ENCODE peak calls at places on chromosomes 5 and 9, in seven cellular contexts. V, F, H, E, I, D and N are unnamed samples.

GRCh38 chr9:78167356-78167755 is 68.5 kb upstream of the CEP78 start:
- DNase-seq in I (no peak), E (no peak), H (no peak), V (no peak), F (no peak), D (no peak), N (no peak)

GRCh38 chr9:132244582-132245455 is 83.0 kb downstream of the NTNG2 start:
- DNase-seq in V (no peak), H (no peak), F (no peak), D (no peak), E (no peak), I (no peak), N (no peak)

GRCh38 chr5:138000102-138000723 is 32.7 kb downstream of the FAM13B start:
- DNase-seq in V (no peak), F (no peak), I (no peak), H (peak), E (peak), D (no peak), N (no peak)

GRCh38 chr5:142115937-142116614 is 7.5 kb downstream of the NDFIP1 start:
- DNase-seq in H (no peak), D (no peak), I (no peak), F (no peak), E (no peak), V (no peak), N (no peak)

GRCh38 chr5:74286734-74287705 is 353.5 kb downstream of the ENC1 start:
- DNase-seq in D (no peak), I (no peak), E (no peak), F (no peak), V (peak), H (no peak), N (no peak)

GRCh38 chr9:38079410-38080105 is 10.5 kb upstream of the SHB start:
- DNase-seq in E (no peak), F (no peak), I (peak), D (no peak), H (no peak), V (no peak), N (no peak)

GRCh38 chr5:179222246-179223017 is 122.8 kb downstream of the ADAMTS2 start:
- DNase-seq in H (no peak), V (no peak), F (no peak), E (no peak), I (no peak), D (no peak), N (no peak)

GRCh38 chr5:77924081-77924480 is 147.9 kb upstream of the TBCA start:
- DNase-seq in E (no peak), I (no peak), H (no peak), D (no peak), V (no peak), F (no peak), N (no peak)

GRCh38 chr9:100919526-100919925 is 109.0 kb upstream of the PLPPR1 start:
- DNase-seq in F (no peak), H (no peak), V (no peak), I (no peak), D (no peak), E (no peak), N (no peak)

GRCh38 chr5:149474198-149474597 is 77.0 kb downstream of the CSNK1A1 start:
- DNase-seq in I (no peak), F (no peak), H (no peak), D (no peak), E (no peak), V (no peak), N (no peak)

GRCh38 chr5:143642791-143643190 is 169.2 kb upstream of the HMHB1 start:
- DNase-seq in I (no peak), F (no peak), D (no peak), E (no peak), H (no peak), V (no peak), N (no peak)

GRCh38 chr9:33137781-33138264 is 29.3 kb downstream of the B4GALT1 start:
- DNase-seq in E (no peak), V (no peak), D (no peak), I (no peak), F (no peak), H (no peak), N (no peak)

GRCh38 chr5:95738069-95738468 is 6.9 kb downstream of the RHOBTB3 start:
- DNase-seq in H (no peak), F (no peak), E (no peak), D (no peak), I (no peak), V (no peak), N (no peak)

GRCh38 chr5:149448831-149449714 is 70.0 kb upstream of the IL17B start:
- DNase-seq in F (no peak), V (no peak), H (no peak), E (no peak), D (peak), I (no peak), N (no peak)

GRCh38 chr5:37638897-37639296 is 200.9 kb downstream of the GDNF start:
- DNase-seq in E (no peak), D (no peak), V (no peak), I (no peak), H (no peak), F (no peak), N (no peak)

GRCh38 chr5:126188804-126189203 is 234.4 kb upstream of the GRAMD2B start:
- DNase-seq in H (no peak), E (no peak), F (no peak), I (no peak), D (no peak), V (no peak), N (no peak)

GRCh38 chr9:32782476-32783167 is 718 bp upstream of the TMEM215 start:
- DNase-seq in I (peak), V (no peak), E (no peak), F (no peak), H (no peak), D (no peak), N (no peak)

GRCh38 chr5:39177629-39177959 is 41.8 kb downstream of the FYB1 start:
- DNase-seq in E (no peak), V (no peak), I (no peak), D (no peak), H (no peak), F (peak), N (no peak)

GRCh38 chr9:15295761-15296405 is 11.1 kb downstream of the TTC39B start:
- DNase-seq in H (no peak), F (peak), V (no peak), I (peak), D (no peak), E (peak), N (no peak)

GRCh38 chr9:109320734-109321448 is at the start of gene EPB41L4B:
- DNase-seq in I (peak), V (peak), D (peak), F (peak), H (peak), E (peak), N (peak)
- TF ChIP-seq JUND in I (peak), V (no peak), D (peak), F (no peak), H (no peak), E (peak), N (no peak)

GRCh38 chr5:151362970-151363369 is 15.6 kb upstream of the SLC36A2 start:
- DNase-seq in V (no peak), E (no peak), D (no peak), H (no peak), F (no peak), I (no peak), N (peak)

GRCh38 chr5:151359391-151359790 is 12.0 kb upstream of the SLC36A2 start:
- DNase-seq in E (no peak), I (no peak), H (no peak), V (no peak), D (no peak), F (no peak), N (no peak)

GRCh38 chr5:151363673-151364072 is 16.3 kb upstream of the SLC36A2 start:
- DNase-seq in F (no peak), V (no peak), H (no peak), I (no peak), D (no peak), E (no peak), N (no peak)

GRCh38 chr5:151357097-151357496 is 9.7 kb upstream of the SLC36A2 start:
- DNase-seq in F (no peak), H (no peak), E (no peak), D (no peak), V (no peak), I (no peak), N (no peak)

GRCh38 chr5:151357792-151358191 is 10.4 kb upstream of the SLC36A2 start:
- DNase-seq in V (no peak), D (no peak), H (no peak), F (no peak), I (no peak), E (no peak), N (no peak)
- TF ChIP-seq JUND in V (no peak), D (no peak), H (no peak), F (no peak), I (no peak), E (no peak), N (no peak)

GRCh38 chr5:675111-675875 is 17.9 kb downstream of the TPPP start:
- DNase-seq in D (no peak), H (no peak), F (no peak), I (no peak), V (no peak), E (no peak), N (no peak)

GRCh38 chr5:673140-673836 is 19.9 kb downstream of the TPPP start:
- DNase-seq in D (no peak), V (peak), H (no peak), I (peak), F (no peak), E (no peak), N (no peak)

GRCh38 chr5:672329-673139 is 20.6 kb downstream of the TPPP start:
- DNase-seq in E (peak), I (no peak), H (no peak), D (peak), V (peak), F (no peak), N (peak)

GRCh38 chr5:674630-675011 is 18.5 kb downstream of the TPPP start:
- DNase-seq in V (no peak), I (peak), D (no peak), F (no peak), H (no peak), E (no peak), N (peak)

GRCh38 chr5:673837-674629 is 19.1 kb downstream of the TPPP start:
- DNase-seq in I (peak), H (no peak), E (no peak), V (no peak), D (no peak), F (no peak), N (peak)
- TF ChIP-seq JUND in I (no peak), H (no peak), E (no peak), V (no peak), D (no peak), F (no peak), N (no peak)

GRCh38 chr5:33043598-33043997 is 332.5 kb downstream of the NPR3 start:
- DNase-seq in I (no peak), F (no peak), D (no peak), E (no peak), H (no peak), V (no peak), N (no peak)

GRCh38 chr5:33048315-33048714 is 337.2 kb downstream of the NPR3 start:
- DNase-seq in D (no peak), F (no peak), E (no peak), V (no peak), I (no peak), H (no peak), N (no peak)

GRCh38 chr5:33049845-33050244 is 338.7 kb downstream of the NPR3 start:
- DNase-seq in D (no peak), F (no peak), E (peak), V (peak), H (peak), I (no peak), N (no peak)

GRCh38 chr5:33046091-33046490 is 335.0 kb downstream of the NPR3 start:
- DNase-seq in F (no peak), I (no peak), V (no peak), H (no peak), D (no peak), E (no peak), N (no peak)

GRCh38 chr5:33049298-33049697 is 338.2 kb downstream of the NPR3 start:
- DNase-seq in I (no peak), V (no peak), D (no peak), E (no peak), H (peak), F (no peak), N (no peak)
- TF ChIP-seq JUND in I (no peak), V (no peak), D (no peak), E (no peak), H (no peak), F (no peak), N (no peak)

DNA sequence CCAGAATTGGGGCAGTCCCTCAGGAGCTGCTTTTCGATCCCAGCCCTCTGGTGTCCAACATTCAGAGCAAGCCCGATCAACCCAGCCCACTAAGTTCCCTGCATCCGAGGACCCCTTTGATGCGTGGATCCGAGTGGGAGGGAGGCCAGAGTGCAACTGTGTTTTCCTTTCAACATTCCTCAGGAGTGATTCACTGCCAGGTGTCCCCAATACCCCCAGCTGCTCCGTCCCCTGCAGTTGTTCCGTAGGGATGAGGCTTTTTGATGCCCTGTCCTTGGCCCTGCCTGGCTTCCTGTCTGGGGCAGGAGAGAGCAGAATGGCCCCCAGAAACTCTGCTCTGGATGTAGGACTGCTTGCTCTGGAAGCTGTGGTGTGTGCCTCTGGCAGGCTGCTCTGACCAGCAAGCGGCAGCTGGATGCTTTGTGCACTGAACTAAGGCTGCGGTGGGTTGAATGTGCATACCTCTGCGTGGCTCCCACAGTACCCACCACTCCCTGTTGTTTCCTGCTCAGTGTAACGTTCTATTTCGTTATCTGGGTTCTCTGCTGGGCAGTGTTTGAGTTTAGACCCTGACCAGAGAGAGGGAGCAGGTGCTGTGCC is 117.5 kb downstream of the BOD1 start:
- DNase-seq in E (peak), F (no peak), D (no peak), V (no peak), I (peak), H (no peak), N (no peak)
- TF ChIP-seq JUND in E (peak), F (no peak), D (no peak), V (no peak), I (peak), H (no peak), N (no peak)

DNA sequence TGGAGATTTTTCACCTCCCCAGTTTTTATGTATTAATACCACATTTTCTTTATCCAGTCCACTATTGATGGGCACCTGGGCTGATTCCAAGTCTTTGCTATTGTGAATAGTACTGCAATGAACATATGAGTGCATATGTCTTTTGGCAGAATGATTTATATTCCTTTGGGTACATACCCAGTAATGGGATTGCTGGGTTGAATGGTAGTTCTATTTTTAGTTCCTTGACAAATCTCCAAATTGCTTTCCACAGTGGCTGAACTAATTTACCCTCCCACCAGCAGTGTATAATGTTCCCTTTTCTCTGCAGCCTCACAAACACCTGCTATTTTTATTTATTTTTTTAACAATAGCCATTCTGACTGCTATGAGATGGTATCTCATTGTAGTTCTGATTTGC is 340.2 kb downstream of the ADAMTS6 start:
- DNase-seq in V (no peak), D (no peak), E (no peak), H (no peak), F (no peak), I (no peak), N (no peak)
- TF ChIP-seq JUND in V (no peak), D (no peak), E (no peak), H (no peak), F (no peak), I (no peak), N (no peak)